ENCODE peak calls at places on chromosome 11, in four cellular contexts. One of them, this sample, is unnamed.

GRCh38 chr11:70187771-70188170 is 15.3 kb upstream of the FADD start:
- DNase-seq in HL-60: no peak
- DNase-seq in K562: no peak
- DNase-seq in GM12878: no peak
- DNase-seq in this sample: no peak

GRCh38 chr11:62020661-62021060 is 53.2 kb upstream of the FTH1 start:
- DNase-seq in HL-60: no peak
- DNase-seq in GM12878: no peak
- DNase-seq in K562: no peak
- DNase-seq in this sample: no peak

GRCh38 chr11:129637473-129637872 is 178.2 kb upstream of the TMEM45B start:
- DNase-seq in HL-60: no peak
- DNase-seq in K562: no peak
- DNase-seq in GM12878: no peak
- DNase-seq in this sample: no peak

GRCh38 chr11:116972692-116973091 is 125.5 kb downstream of the SIK3 start:
- DNase-seq in GM12878: no peak
- DNase-seq in K562: no peak
- DNase-seq in HL-60: peak; percentile 59
- DNase-seq in this sample: no peak

GRCh38 chr11:69337211-69337721 is 43.3 kb downstream of the MYEOV start:
- DNase-seq in K562: no peak
- DNase-seq in GM12878: peak; percentile 66
- DNase-seq in HL-60: no peak
- DNase-seq in this sample: peak; percentile 35

GRCh38 chr11:62552465-62552782 is 5.8 kb upstream of the AHNAK start:
- DNase-seq in K562: no peak
- DNase-seq in HL-60: no peak
- DNase-seq in GM12878: no peak
- DNase-seq in this sample: no peak

GRCh38 chr11:111911563-111912401 is at the start of gene CRYAB:
- DNase-seq in K562: peak; percentile 66
- DNase-seq in GM12878: no peak
- DNase-seq in HL-60: no peak
- DNase-seq in this sample: no peak

GRCh38 chr11:92082652-92083051 is 142.0 kb upstream of the FAT3 start:
- DNase-seq in K562: peak; percentile 28
- DNase-seq in HL-60: no peak
- DNase-seq in GM12878: no peak
- DNase-seq in this sample: no peak

GRCh38 chr11:33559567-33559966 is 141.1 kb downstream of the C11orf91 start:
- DNase-seq in HL-60: no peak
- DNase-seq in GM12878: no peak
- DNase-seq in K562: no peak
- DNase-seq in this sample: no peak

GRCh38 chr11:19441752-19442553 is 201.2 kb upstream of the E2F8 start:
- DNase-seq in HL-60: no peak
- DNase-seq in K562: peak; percentile 91
- DNase-seq in GM12878: peak; percentile 95
- DNase-seq in this sample: peak; percentile 34

GRCh38 chr11:86230196-86230813 is 14.2 kb upstream of the EED start:
- DNase-seq in HL-60: no peak
- DNase-seq in K562: no peak
- DNase-seq in GM12878: no peak
- DNase-seq in this sample: no peak

GRCh38 chr11:61994981-61995380 is 27.5 kb upstream of the FTH1 start:
- DNase-seq in K562: no peak
- DNase-seq in GM12878: no peak
- DNase-seq in HL-60: no peak
- DNase-seq in this sample: no peak

GRCh38 chr11:95132956-95133355 is 43.3 kb downstream of the ENDOD1 start:
- DNase-seq in HL-60: peak; percentile 54
- DNase-seq in GM12878: no peak
- DNase-seq in K562: no peak
- DNase-seq in this sample: no peak

GRCh38 chr11:10930961-10931760 is 73.3 kb upstream of the ZBED5 start:
- DNase-seq in K562: peak; percentile 43
- DNase-seq in GM12878: no peak
- DNase-seq in HL-60: peak; percentile 26
- DNase-seq in this sample: peak; percentile 27

GRCh38 chr11:89625171-89625570 is 84.9 kb upstream of the TRIM77 start:
- DNase-seq in HL-60: no peak
- DNase-seq in K562: peak; percentile 0
- DNase-seq in GM12878: no peak
- DNase-seq in this sample: no peak

GRCh38 chr11:17798253-17798652 is 63.7 kb downstream of the KCNC1 start:
- DNase-seq in K562: no peak
- DNase-seq in GM12878: no peak
- DNase-seq in HL-60: no peak
- DNase-seq in this sample: no peak

GRCh38 chr11:133660202-133660568 is 127.9 kb upstream of the OPCML start:
- DNase-seq in HL-60: no peak
- DNase-seq in GM12878: no peak
- DNase-seq in K562: no peak
- DNase-seq in this sample: no peak
- TF ChIP-seq SPI1 in HL-60: no peak
- TF ChIP-seq SPI1 in GM12878: no peak
- TF ChIP-seq SPI1 in K562: no peak
- TF ChIP-seq SPI1 in this sample: no peak

GRCh38 chr11:122784325-122785155 is 53.8 kb upstream of the CRTAM start:
- DNase-seq in K562: no peak
- DNase-seq in GM12878: no peak
- DNase-seq in HL-60: no peak
- DNase-seq in this sample: no peak
- TF ChIP-seq SPI1 in K562: no peak
- TF ChIP-seq SPI1 in GM12878: no peak
- TF ChIP-seq SPI1 in HL-60: no peak
- TF ChIP-seq SPI1 in this sample: no peak

GRCh38 chr11:47234669-47235075 is 13.9 kb downstream of the ACP2 start:
- DNase-seq in K562: no peak
- DNase-seq in HL-60: no peak
- DNase-seq in GM12878: no peak
- DNase-seq in this sample: no peak

GRCh38 chr11:47235163-47235562 is 13.5 kb downstream of the ACP2 start:
- DNase-seq in HL-60: no peak
- DNase-seq in K562: no peak
- DNase-seq in GM12878: no peak
- DNase-seq in this sample: no peak

GRCh38 chr11:47239889-47240288 is 8.7 kb downstream of the ACP2 start:
- DNase-seq in HL-60: no peak
- DNase-seq in GM12878: no peak
- DNase-seq in K562: no peak
- DNase-seq in this sample: no peak

GRCh38 chr11:47233989-47234668 is 14.5 kb downstream of the ACP2 start:
- DNase-seq in GM12878: no peak
- DNase-seq in HL-60: peak; percentile 21
- DNase-seq in K562: peak; percentile 57
- DNase-seq in this sample: no peak

DNA sequence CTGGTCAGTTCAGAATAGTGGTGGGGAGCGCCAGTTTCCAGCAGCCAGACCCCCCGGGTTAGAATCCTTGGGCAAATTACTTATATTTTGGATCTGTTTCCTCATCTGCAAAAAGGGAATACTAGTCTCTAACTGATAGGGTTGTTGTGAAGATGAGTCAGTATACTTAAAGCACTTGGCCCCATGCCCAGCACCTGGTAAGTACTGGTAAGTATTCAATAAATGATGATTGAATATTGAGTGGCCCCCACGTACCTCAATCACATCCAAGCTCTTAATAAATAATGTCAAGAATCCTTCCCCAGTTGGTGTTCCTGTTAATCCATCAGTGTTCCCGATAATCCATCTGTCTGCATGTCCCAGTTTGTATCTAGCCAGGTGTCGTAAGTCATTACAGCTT is 12.1 kb downstream of the ACP2 start:
- DNase-seq in K562: no peak
- DNase-seq in GM12878: no peak
- DNase-seq in HL-60: no peak
- DNase-seq in this sample: no peak
- TF ChIP-seq SPI1 in K562: no peak
- TF ChIP-seq SPI1 in GM12878: no peak
- TF ChIP-seq SPI1 in HL-60: no peak
- TF ChIP-seq SPI1 in this sample: no peak

DNA sequence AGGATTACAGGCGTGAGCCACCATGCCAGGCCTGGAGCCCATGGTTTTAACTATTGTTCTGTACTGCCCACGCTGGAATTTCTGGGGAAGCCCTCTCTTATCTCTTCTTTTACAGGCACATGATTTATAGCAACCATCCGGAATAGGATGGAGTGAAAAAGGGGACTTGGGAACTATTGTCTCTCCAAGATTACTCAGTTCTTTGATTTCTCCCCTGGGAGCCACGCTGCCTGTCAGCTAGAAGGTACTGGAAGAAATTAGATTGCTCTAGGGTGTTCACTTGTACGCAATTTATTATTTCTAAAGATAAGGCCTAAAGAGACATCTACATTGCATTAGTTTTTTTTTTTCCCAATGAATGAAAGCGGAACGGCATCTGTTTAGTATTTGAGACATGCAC is 65.6 kb upstream of the PTPRJ start:
- DNase-seq in GM12878: no peak
- DNase-seq in K562: no peak
- DNase-seq in HL-60: no peak
- DNase-seq in this sample: no peak
- TF ChIP-seq SPI1 in GM12878: no peak
- TF ChIP-seq SPI1 in K562: no peak
- TF ChIP-seq SPI1 in HL-60: no peak
- TF ChIP-seq SPI1 in this sample: no peak

GRCh38 chr11:36349345-36350136 is 53.5 kb downstream of the PRR5L start:
- DNase-seq in K562: no peak
- DNase-seq in GM12878: no peak
- DNase-seq in HL-60: no peak
- DNase-seq in this sample: no peak

GRCh38 chr11:36345084-36345511 is 49.0 kb downstream of the PRR5L start:
- DNase-seq in K562: no peak
- DNase-seq in GM12878: no peak
- DNase-seq in HL-60: no peak
- DNase-seq in this sample: no peak

GRCh38 chr11:36347384-36347906 is 51.4 kb downstream of the PRR5L start:
- DNase-seq in HL-60: no peak
- DNase-seq in K562: no peak
- DNase-seq in GM12878: no peak
- DNase-seq in this sample: no peak

GRCh38 chr11:36345535-36346141 is 49.5 kb downstream of the PRR5L start:
- DNase-seq in GM12878: no peak
- DNase-seq in HL-60: no peak
- DNase-seq in K562: no peak
- DNase-seq in this sample: no peak

GRCh38 chr11:36346562-36347383 is 50.7 kb downstream of the PRR5L start:
- DNase-seq in GM12878: no peak
- DNase-seq in HL-60: no peak
- DNase-seq in K562: no peak
- DNase-seq in this sample: no peak
- TF ChIP-seq SPI1 in GM12878: no peak
- TF ChIP-seq SPI1 in HL-60: no peak
- TF ChIP-seq SPI1 in K562: no peak
- TF ChIP-seq SPI1 in this sample: no peak

DNA sequence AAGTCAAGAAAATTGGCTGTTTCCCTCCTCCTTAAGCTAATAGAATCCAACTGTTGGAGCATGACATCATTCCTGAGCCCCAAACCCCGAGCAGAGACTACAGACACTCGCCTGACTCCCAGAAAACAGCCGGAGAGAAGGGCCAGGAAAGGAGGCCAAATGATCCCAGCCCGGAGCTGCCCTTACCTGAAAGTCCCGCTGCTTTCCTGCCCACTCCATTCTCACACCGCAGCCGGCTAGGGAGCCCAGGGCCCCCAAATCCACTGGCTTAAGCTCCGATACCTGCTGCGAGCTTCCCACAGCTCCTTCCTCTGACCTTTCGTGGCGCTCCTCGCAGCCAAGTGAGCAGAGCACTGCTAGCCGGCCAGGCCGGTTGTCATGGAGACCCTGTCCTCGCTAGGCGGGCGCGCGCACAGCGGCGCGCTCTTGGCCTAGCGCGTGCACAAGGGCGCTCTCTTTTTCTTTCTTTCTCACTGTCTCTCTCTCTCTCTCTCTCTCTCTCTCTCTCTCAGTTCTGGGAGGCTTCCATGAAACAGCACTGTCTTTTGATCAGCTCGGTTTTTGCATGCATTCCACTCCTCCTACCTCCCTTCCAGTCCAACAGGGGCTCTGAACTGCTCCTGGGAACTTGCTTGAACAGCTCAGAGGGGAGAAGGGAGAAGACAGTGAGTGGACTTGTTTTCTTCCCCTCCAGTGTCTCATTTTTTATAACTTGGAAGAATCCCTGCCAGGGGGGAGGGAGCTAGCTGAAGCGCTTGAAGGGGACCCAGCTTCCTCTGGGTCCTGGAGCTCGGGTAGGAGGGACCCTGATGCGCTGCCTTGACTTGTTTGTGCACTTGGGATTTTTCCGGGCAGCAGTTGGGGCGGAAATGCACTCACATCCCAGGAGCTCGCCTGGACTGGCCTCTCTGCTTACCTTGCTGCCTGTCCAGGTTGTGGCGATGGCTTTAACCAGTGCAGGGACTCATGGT is 100.4 kb upstream of the AKIP1 start:
- DNase-seq in HL-60: no peak
- DNase-seq in K562: peak; percentile 55
- DNase-seq in GM12878: no peak
- DNase-seq in this sample: peak; percentile 37
- TF ChIP-seq SPI1 in HL-60: no peak
- TF ChIP-seq SPI1 in K562: no peak
- TF ChIP-seq SPI1 in GM12878: no peak
- TF ChIP-seq SPI1 in this sample: no peak

GRCh38 chr11:119567667-119568582 is 145.0 kb upstream of the THY1 start:
- DNase-seq in GM12878: peak; percentile 56
- DNase-seq in K562: peak; percentile 41
- DNase-seq in HL-60: no peak
- DNase-seq in this sample: no peak
- TF ChIP-seq SPI1 in GM12878: no peak
- TF ChIP-seq SPI1 in K562: no peak
- TF ChIP-seq SPI1 in HL-60: no peak
- TF ChIP-seq SPI1 in this sample: no peak

This sample was measured in GM12891.